ENCODE peak calls at places on chromosomes 16 and 17, in four cellular contexts. C is WERI-Rb-1, A is cardiac muscle cell, G is foreskin fibroblast. X is an unnamed sample.
A peak's percentile ranks its signal among the peaks of the same experiment; 100 is the strongest.

GRCh38 chr16:20598832-20599469 is 22.8 kb upstream of the ACSM2B start:
- DNase-seq in G (no peak), C (no peak), A (peak; percentile 24), X (no peak)

GRCh38 chr16:30761427-30761927 is 385 bp downstream of the CFAP119 start:
- DNase-seq in C (peak; percentile 75), G (no peak), A (peak; percentile 70), X (no peak)

GRCh38 chr17:71855000-71855399 is 265.8 kb upstream of the SOX9 start:
- DNase-seq in G (no peak), C (no peak), A (no peak), X (no peak)

GRCh38 chr17:2405247-2405926 is 4.5 kb upstream of the MNT start:
- DNase-seq in A (no peak), C (no peak), G (peak; percentile 96), X (no peak)

GRCh38 chr17:33756021-33756420 is 462.9 kb upstream of the ASIC2 start:
- DNase-seq in G (no peak), C (no peak), A (no peak), X (no peak)

GRCh38 chr16:82070656-82071369 is 35.8 kb downstream of the HSD17B2 start:
- DNase-seq in G (peak; percentile 96), A (no peak), C (no peak), X (no peak)

GRCh38 chr16:20933589-20933988 is 33.0 kb downstream of the LYRM1 start:
- DNase-seq in C (no peak), G (peak; percentile 31), A (no peak), X (no peak)

GRCh38 chr17:77609553-77610517 is 348.7 kb upstream of the TNRC6C start:
- DNase-seq in G (peak; percentile 58), A (no peak), C (no peak), X (no peak)

GRCh38 chr17:74922172-74922571 is 883 bp downstream of the USH1G start:
- DNase-seq in G (no peak), C (no peak), A (no peak), X (no peak)

GRCh38 chr17:82489117-82489516 is 30.4 kb upstream of the FOXK2 start:
- DNase-seq in A (no peak), G (peak; percentile 84), C (no peak), X (no peak)

GRCh38 chr16:56525154-56525720 is 5.4 kb upstream of the BBS2 start:
- DNase-seq in A (no peak), C (no peak), G (peak; percentile 80), X (no peak)

GRCh38 chr16:8751481-8752311 is 45.7 kb downstream of the TMEM186 start:
- DNase-seq in A (no peak), C (no peak), G (peak; percentile 72), X (no peak)

GRCh38 chr17:1379930-1380313 is 20.1 kb downstream of the YWHAE start:
- DNase-seq in G (no peak), C (no peak), A (no peak), X (no peak)

GRCh38 chr17:17567631-17568030 is 23.9 kb downstream of the PEMT start:
- DNase-seq in G (peak; percentile 65), C (no peak), A (no peak), X (no peak)

GRCh38 chr16:49921791-49922456 is 66.0 kb upstream of the ZNF423 start:
- DNase-seq in C (peak; percentile 88), G (peak; percentile 54), A (peak; percentile 78), X (peak; percentile 82)

GRCh38 chr16:11551842-11552241 is 34.9 kb downstream of the LITAF start:
- DNase-seq in C (no peak), G (no peak), A (no peak), X (no peak)

GRCh38 chr17:29140631-29141483 is 39.3 kb downstream of the MYO18A start:
- DNase-seq in C (no peak), A (peak; percentile 89), G (no peak), X (peak; percentile 75)

GRCh38 chr17:5035356-5035755 is at the start of gene SLC52A1:
- DNase-seq in G (no peak), A (no peak), C (no peak), X (no peak)

GRCh38 chr16:24875466-24875865 is 29.7 kb downstream of the SLC5A11 start:
- DNase-seq in C (peak; percentile 42), G (no peak), A (no peak), X (no peak)

GRCh38 chr16:22614271-22614947 is 103.7 kb downstream of the NPIPB5 start:
- DNase-seq in C (no peak), G (peak; percentile 66), A (no peak), X (no peak)

GRCh38 chr16:81443688-81444447 is 740 bp upstream of the CMIP start:
- DNase-seq in A (no peak), G (no peak), C (peak; percentile 14), X (peak; percentile 43)

GRCh38 chr16:47519996-47520679 is 59.0 kb downstream of the PHKB start:
- DNase-seq in G (no peak), C (no peak), A (peak; percentile 61), X (no peak)

GRCh38 chr16:78461087-78461486 is 361.6 kb downstream of the WWOX start:
- DNase-seq in G (no peak), C (no peak), A (no peak), X (no peak)

GRCh38 chr16:65122974-65123845 is 1.3 kb upstream of the CDH11 start:
- DNase-seq in C (peak; percentile 25), A (peak; percentile 55), G (peak; percentile 86), X (peak; percentile 42)

GRCh38 chr16:10383626-10384025 is 2.2 kb upstream of the ATF7IP2 start:
- DNase-seq in G (no peak), A (no peak), C (no peak), X (no peak)

GRCh38 chr17:82957469-82957795 is 117.6 kb upstream of the ZNF750 start:
- DNase-seq in G (no peak), C (no peak), A (no peak), X (no peak)

GRCh38 chr17:68461589-68461988 is 4.3 kb upstream of the WIPI1 start:
- DNase-seq in G (no peak), A (no peak), C (no peak), X (no peak)

GRCh38 chr16:55467898-55468297 is 11.1 kb upstream of the MMP2 start:
- DNase-seq in A (no peak), C (no peak), G (no peak), X (no peak)

GRCh38 chr16:23835390-23836077 is at the start of gene PRKCB:
- DNase-seq in G (peak; percentile 44), A (peak; percentile 92), C (peak; percentile 67), X (peak; percentile 89)

GRCh38 chr17:76461765-76462555 is 5.4 kb upstream of the AANAT start:
- DNase-seq in C (no peak), G (no peak), A (no peak), X (no peak)

GRCh38 chr17:76453431-76453743 is 435 bp upstream of the UBE2O start:
- DNase-seq in G (no peak), C (no peak), A (no peak), X (no peak)

GRCh38 chr17:76462556-76463290 is 4.7 kb upstream of the AANAT start:
- DNase-seq in A (no peak), C (no peak), G (no peak), X (no peak)

GRCh38 chr17:76459674-76460073 is 6.7 kb upstream of the UBE2O start:
- DNase-seq in A (no peak), G (no peak), C (no peak), X (no peak)

GRCh38 chr17:76458580-76459490 is 5.9 kb upstream of the UBE2O start:
- DNase-seq in C (peak; percentile 88), G (peak; percentile 82), A (peak; percentile 86), X (peak; percentile 76)
- TF ChIP-seq CTCF in C (peak; percentile 92), G (peak; percentile 69), A (peak; percentile 68), X (peak; percentile 29)

DNA sequence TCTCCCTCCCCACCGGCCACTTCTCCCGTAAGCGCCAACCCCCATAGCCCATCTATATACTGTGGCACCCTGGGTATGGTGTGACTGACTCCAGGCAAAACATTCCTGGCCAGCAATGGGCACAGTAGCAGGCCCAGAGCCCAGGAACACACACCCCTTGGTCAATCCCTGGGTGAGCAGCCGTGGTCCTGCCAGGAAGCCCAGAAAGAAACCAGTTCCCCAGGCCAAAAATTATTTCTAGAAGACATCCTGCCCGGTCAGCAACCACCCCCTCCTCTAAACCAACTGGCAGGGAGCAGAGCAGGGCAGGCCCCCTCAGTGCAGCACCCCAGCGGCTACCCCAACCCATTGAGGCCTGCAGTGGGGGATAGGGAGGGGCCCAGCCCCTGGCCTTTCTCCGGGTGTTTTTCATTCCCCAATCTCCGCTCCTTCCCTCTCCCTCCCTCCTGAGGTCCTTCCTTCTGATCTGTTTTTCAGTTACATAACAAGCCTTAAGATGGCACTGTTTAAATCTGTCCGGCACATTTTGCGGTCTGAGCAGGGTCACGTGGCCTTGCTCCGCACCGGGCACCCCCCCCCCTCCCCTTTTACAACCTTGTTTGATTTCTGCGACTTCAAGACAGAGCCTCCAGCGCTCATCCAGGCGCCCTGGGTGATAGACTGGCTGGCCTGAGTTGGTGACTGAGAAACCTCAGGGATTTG is 2.0 kb downstream of the NPTX1 start:
- DNase-seq in A (no peak), G (peak; percentile 71), C (peak; percentile 78), X (no peak)
- TF ChIP-seq CTCF in A (peak; percentile 5), G (no peak), C (peak; percentile 17), X (no peak)

GRCh38 chr16:3950343-3951193 is 70.1 kb upstream of the CREBBP start:
- DNase-seq in A (no peak), G (peak; percentile 99), C (no peak), X (no peak)
- TF ChIP-seq CTCF in A (no peak), G (no peak), C (no peak), X (no peak)

DNA sequence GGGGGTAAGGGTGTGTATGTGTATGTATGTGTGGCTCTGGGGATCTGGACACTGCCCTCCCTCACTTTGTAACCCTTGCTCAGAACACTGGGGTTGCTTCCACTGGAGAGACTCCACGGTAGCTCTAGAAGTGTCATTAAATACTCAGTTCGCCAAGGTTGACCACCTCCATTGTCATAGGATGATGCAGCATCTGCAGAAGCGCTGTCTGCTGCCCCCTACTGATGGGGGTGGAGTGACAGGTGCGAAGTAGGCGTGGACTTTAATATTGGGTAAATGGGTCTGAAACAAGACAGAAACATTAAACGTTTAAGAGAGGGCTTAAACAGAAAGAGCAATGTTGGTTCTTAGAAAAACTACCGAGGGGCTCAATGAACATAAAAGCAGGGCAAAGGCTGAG is 35.5 kb upstream of the STAC2 start:
- DNase-seq in C (peak; percentile 33), A (no peak), G (no peak), X (peak; percentile 32)
- TF ChIP-seq CTCF in C (peak; percentile 47), A (peak; percentile 27), G (no peak), X (peak; percentile 27)

X was measured in glutamatergic neuron.